ENCODE peak calls at places on chromosomes 5 and 9, in eight cellular contexts. One of them, this sample, is unnamed.

GRCh38 chr5:30100929-30101328 is 1092.6 kb upstream of the CDH6 start:
- DNase-seq in activated gamma-delta T cell: no peak
- DNase-seq in mesendoderm: peak
- DNase-seq in stimulated activated CD4-positive, alpha-beta T cell treated with anti-CD3 and anti-CD28 coated beads, Interleukin-1b, Interleukin-23, amount 100 ng/mL, for 24 hours: no peak
- DNase-seq in non-pigmented ciliary epithelial cell: no peak
- DNase-seq in T-helper 2 cell: no peak
- DNase-seq in hypothalamus: no peak
- DNase-seq in NCI-H82: no peak
- DNase-seq in this sample: peak

GRCh38 chr9:113960748-113961147 is 84.6 kb downstream of the ZNF618 start:
- DNase-seq in activated gamma-delta T cell: no peak
- DNase-seq in mesendoderm: no peak
- DNase-seq in stimulated activated CD4-positive, alpha-beta T cell treated with anti-CD3 and anti-CD28 coated beads, Interleukin-1b, Interleukin-23, amount 100 ng/mL, for 24 hours: no peak
- DNase-seq in non-pigmented ciliary epithelial cell: no peak
- DNase-seq in T-helper 2 cell: no peak
- DNase-seq in hypothalamus: no peak
- DNase-seq in NCI-H82: no peak
- DNase-seq in this sample: no peak

GRCh38 chr9:82524407-82524806 is 535.8 kb downstream of the SPATA31D1 start:
- DNase-seq in activated gamma-delta T cell: no peak
- DNase-seq in mesendoderm: peak
- DNase-seq in stimulated activated CD4-positive, alpha-beta T cell treated with anti-CD3 and anti-CD28 coated beads, Interleukin-1b, Interleukin-23, amount 100 ng/mL, for 24 hours: no peak
- DNase-seq in non-pigmented ciliary epithelial cell: no peak
- DNase-seq in T-helper 2 cell: no peak
- DNase-seq in hypothalamus: no peak
- DNase-seq in NCI-H82: no peak
- DNase-seq in this sample: no peak

GRCh38 chr9:73050887-73051550 is 98.2 kb upstream of the ALDH1A1 start:
- DNase-seq in activated gamma-delta T cell: no peak
- DNase-seq in mesendoderm: peak
- DNase-seq in stimulated activated CD4-positive, alpha-beta T cell treated with anti-CD3 and anti-CD28 coated beads, Interleukin-1b, Interleukin-23, amount 100 ng/mL, for 24 hours: no peak
- DNase-seq in non-pigmented ciliary epithelial cell: no peak
- DNase-seq in T-helper 2 cell: no peak
- DNase-seq in hypothalamus: no peak
- DNase-seq in NCI-H82: no peak
- DNase-seq in this sample: no peak

GRCh38 chr5:27140831-27141230 is 102.4 kb upstream of the CDH9 start:
- DNase-seq in activated gamma-delta T cell: no peak
- DNase-seq in mesendoderm: no peak
- DNase-seq in stimulated activated CD4-positive, alpha-beta T cell treated with anti-CD3 and anti-CD28 coated beads, Interleukin-1b, Interleukin-23, amount 100 ng/mL, for 24 hours: no peak
- DNase-seq in non-pigmented ciliary epithelial cell: no peak
- DNase-seq in T-helper 2 cell: no peak
- DNase-seq in hypothalamus: no peak
- DNase-seq in NCI-H82: no peak
- DNase-seq in this sample: no peak

GRCh38 chr5:57696906-57697590 is 214.4 kb upstream of the ACTBL2 start:
- DNase-seq in activated gamma-delta T cell: no peak
- DNase-seq in mesendoderm: no peak
- DNase-seq in stimulated activated CD4-positive, alpha-beta T cell treated with anti-CD3 and anti-CD28 coated beads, Interleukin-1b, Interleukin-23, amount 100 ng/mL, for 24 hours: no peak
- DNase-seq in non-pigmented ciliary epithelial cell: no peak
- DNase-seq in T-helper 2 cell: no peak
- DNase-seq in hypothalamus: no peak
- DNase-seq in NCI-H82: no peak
- DNase-seq in this sample: no peak

GRCh38 chr9:128007566-128008138 is 26.9 kb upstream of the EEIG1 start:
- DNase-seq in activated gamma-delta T cell: no peak
- DNase-seq in mesendoderm: peak
- DNase-seq in stimulated activated CD4-positive, alpha-beta T cell treated with anti-CD3 and anti-CD28 coated beads, Interleukin-1b, Interleukin-23, amount 100 ng/mL, for 24 hours: peak
- DNase-seq in non-pigmented ciliary epithelial cell: peak
- DNase-seq in T-helper 2 cell: peak
- DNase-seq in hypothalamus: no peak
- DNase-seq in NCI-H82: peak
- DNase-seq in this sample: peak

GRCh38 chr9:134059661-134060395 is 8.0 kb downstream of the BRD3 start:
- DNase-seq in activated gamma-delta T cell: no peak
- DNase-seq in mesendoderm: no peak
- DNase-seq in stimulated activated CD4-positive, alpha-beta T cell treated with anti-CD3 and anti-CD28 coated beads, Interleukin-1b, Interleukin-23, amount 100 ng/mL, for 24 hours: no peak
- DNase-seq in non-pigmented ciliary epithelial cell: no peak
- DNase-seq in T-helper 2 cell: no peak
- DNase-seq in hypothalamus: peak
- DNase-seq in NCI-H82: no peak
- DNase-seq in this sample: no peak

GRCh38 chr5:54517512-54518145 is at the start of gene SNX18:
- DNase-seq in activated gamma-delta T cell: peak
- DNase-seq in mesendoderm: peak
- DNase-seq in stimulated activated CD4-positive, alpha-beta T cell treated with anti-CD3 and anti-CD28 coated beads, Interleukin-1b, Interleukin-23, amount 100 ng/mL, for 24 hours: peak
- DNase-seq in non-pigmented ciliary epithelial cell: peak
- DNase-seq in T-helper 2 cell: peak
- DNase-seq in hypothalamus: peak
- DNase-seq in NCI-H82: peak
- DNase-seq in this sample: peak

GRCh38 chr9:112249277-112249676 is 74.2 kb upstream of the SUSD1 start:
- DNase-seq in activated gamma-delta T cell: no peak
- DNase-seq in mesendoderm: no peak
- DNase-seq in stimulated activated CD4-positive, alpha-beta T cell treated with anti-CD3 and anti-CD28 coated beads, Interleukin-1b, Interleukin-23, amount 100 ng/mL, for 24 hours: no peak
- DNase-seq in non-pigmented ciliary epithelial cell: no peak
- DNase-seq in T-helper 2 cell: no peak
- DNase-seq in hypothalamus: no peak
- DNase-seq in NCI-H82: no peak
- DNase-seq in this sample: no peak

GRCh38 chr5:158313027-158313738 is 454.2 kb upstream of the CLINT1 start:
- DNase-seq in activated gamma-delta T cell: no peak
- DNase-seq in mesendoderm: peak
- DNase-seq in stimulated activated CD4-positive, alpha-beta T cell treated with anti-CD3 and anti-CD28 coated beads, Interleukin-1b, Interleukin-23, amount 100 ng/mL, for 24 hours: no peak
- DNase-seq in non-pigmented ciliary epithelial cell: no peak
- DNase-seq in T-helper 2 cell: no peak
- DNase-seq in hypothalamus: no peak
- DNase-seq in NCI-H82: no peak
- DNase-seq in this sample: no peak

GRCh38 chr9:2970864-2971263 is 127.0 kb upstream of the PUM3 start:
- DNase-seq in activated gamma-delta T cell: no peak
- DNase-seq in mesendoderm: no peak
- DNase-seq in stimulated activated CD4-positive, alpha-beta T cell treated with anti-CD3 and anti-CD28 coated beads, Interleukin-1b, Interleukin-23, amount 100 ng/mL, for 24 hours: no peak
- DNase-seq in non-pigmented ciliary epithelial cell: no peak
- DNase-seq in T-helper 2 cell: no peak
- DNase-seq in hypothalamus: no peak
- DNase-seq in NCI-H82: no peak
- DNase-seq in this sample: no peak

This sample was measured in NCI-H510A treated with DMSO at 0.1 percent for 48 hours.